ENCODE peak calls at places on chromosomes 11 and 22, in six cellular contexts. J is pancreas; F is endothelial cell; P is body of pancreas; I is NCI-H1930; H is stimulated activated CD4-positive, alpha-beta T cell treated with anti-CD3 and anti-CD28 coated beads, Interleukin-12 subunit alpha, Interleukin-12 subunit beta, amount 100 ng/mL, for 24 hours. U is an unnamed sample.

GRCh38 chr22:23305922-23306374 is 125.6 kb downstream of the BCR start:
- DNase-seq in J (no peak), F (no peak), P (peak), I (no peak), H (no peak), U (no peak)

GRCh38 chr11:10351768-10352641 is 47.1 kb downstream of the ADM start:
- DNase-seq in J (peak), F (peak), P (peak), I (peak), H (no peak), U (no peak)

GRCh38 chr22:36405671-36406070 is 17.9 kb upstream of the MYH9 start:
- DNase-seq in J (no peak), F (no peak), P (peak), I (no peak), H (no peak), U (no peak)

GRCh38 chr22:47219789-47220188 is 457.3 kb downstream of the TBC1D22A start:
- DNase-seq in J (no peak), F (no peak), P (no peak), I (no peak), H (no peak), U (no peak)

GRCh38 chr11:35178862-35179261 is 39.9 kb downstream of the CD44 start:
- DNase-seq in J (no peak), F (no peak), P (no peak), I (no peak), H (no peak), U (no peak)

GRCh38 chr22:25148149-25148691 is 51.4 kb upstream of the CRYBB3 start:
- DNase-seq in J (no peak), F (peak), P (peak), I (no peak), H (no peak), U (no peak)

GRCh38 chr22:35616043-35616442 is 1.1 kb downstream of the MB start:
- DNase-seq in J (no peak), F (no peak), P (no peak), I (no peak), H (no peak), U (no peak)

GRCh38 chr11:73894725-73895335 is 18.0 kb downstream of the PAAF1 start:
- DNase-seq in J (no peak), F (no peak), P (no peak), I (no peak), H (no peak), U (no peak)

GRCh38 chr11:76592961-76593360 is 77.6 kb downstream of the LRRC32 start:
- DNase-seq in J (no peak), F (no peak), P (no peak), I (no peak), H (no peak), U (no peak)

GRCh38 chr11:35085766-35086165 is 53.2 kb upstream of the CD44 start:
- DNase-seq in J (no peak), F (no peak), P (no peak), I (no peak), H (no peak), U (no peak)

GRCh38 chr11:117743121-117743815 is 53.7 kb downstream of the DSCAML1 start:
- DNase-seq in J (no peak), F (no peak), P (no peak), I (no peak), H (no peak), U (no peak)

GRCh38 chr11:83909579-83909978 is 623.4 kb upstream of the CCDC90B start:
- DNase-seq in J (no peak), F (no peak), P (no peak), I (no peak), H (no peak), U (no peak)

GRCh38 chr11:532512-533048 is 2.8 kb downstream of the HRAS start:
- DNase-seq in J (no peak), F (no peak), P (no peak), I (no peak), H (no peak), U (no peak)

U was measured in omental fat pad.